ENCODE peak calls at places on chromosomes 4 and X, in seven cellular contexts. P is breast epithelium, I is HL-60, A is foreskin keratinocyte, X is left ventricle myocardium inferior, O is upper lobe of right lung, M is cardiac muscle cell. Y is an unnamed sample. For H3K27me3, the result is how much of the 10 kb centered on the place peaks cover.

GRCh38 chr4:8045909-8046308 is 106.2 kb upstream of the AFAP1 start:
- DNase-seq in A (no peak), O (no peak), M (no peak), I (no peak), P (no peak), X (no peak), Y (no peak)

GRCh38 chr4:78558421-78558820 is 6.9 kb downstream of the ANXA3 start:
- DNase-seq in M (peak), I (no peak), O (no peak), P (no peak), X (no peak), A (peak), Y (peak)

GRCh38 chrX:113929004-113929403 is 654.9 kb upstream of the HTR2C start:
- DNase-seq in I (peak), O (no peak), X (no peak), P (no peak), A (peak), M (peak), Y (peak)

GRCh38 chr4:81471361-81472248 is at the start of gene RASGEF1B:
- DNase-seq in X (peak), O (peak), I (peak), P (peak), M (peak), A (peak), Y (peak)

GRCh38 chr4:94548571-94548970 is 96.8 kb downstream of the PDLIM5 start:
- DNase-seq in P (no peak), I (peak), M (peak), X (no peak), O (no peak), A (peak), Y (peak)

GRCh38 chrX:24378706-24379105 is 18.3 kb downstream of the SUPT20HL1 start:
- DNase-seq in A (no peak), P (no peak), M (no peak), I (no peak), X (no peak), O (no peak), Y (no peak)

GRCh38 chr4:76540496-76540895 is 105.5 kb downstream of the SHROOM3 start:
- DNase-seq in A (no peak), O (no peak), X (no peak), P (no peak), M (no peak), I (no peak), Y (no peak)

GRCh38 chrX:151609222-151609621 is 45.7 kb downstream of the PASD1 start:
- DNase-seq in P (no peak), O (no peak), M (no peak), X (no peak), A (no peak), I (no peak), Y (no peak)

GRCh38 chr4:119103263-119103662 is 32.4 kb upstream of the MYOZ2 start:
- DNase-seq in A (peak), M (peak), O (no peak), I (peak), P (no peak), X (peak), Y (peak)

GRCh38 chrX:21770631-21771321 is 12.9 kb upstream of the SMPX start:
- DNase-seq in O (no peak), M (no peak), P (no peak), X (no peak), I (peak), A (no peak), Y (no peak)

GRCh38 chr4:53921856-53922255 is 142.5 kb downstream of the CHIC2 start:
- DNase-seq in O (no peak), I (no peak), P (no peak), X (no peak), M (no peak), A (no peak), Y (no peak)

GRCh38 chr4:15771419-15772058 is 6.6 kb upstream of the CD38 start:
- DNase-seq in M (no peak), O (no peak), A (no peak), X (no peak), I (no peak), P (no peak), Y (no peak)

GRCh38 chr4:156638925-156639605 is 332.5 kb downstream of the PDGFC start:
- DNase-seq in I (no peak), X (no peak), P (no peak), M (peak), O (no peak), A (peak), Y (no peak)

GRCh38 chr4:5338511-5338910 is 287.2 kb downstream of the STK32B start:
- DNase-seq in I (no peak), M (no peak), P (no peak), O (no peak), A (no peak), X (no peak), Y (no peak)

GRCh38 chrX:327660-328126 is 9.1 kb upstream of the GTPBP6 start:
- DNase-seq in O (peak), I (no peak), P (peak), M (no peak), A (no peak), X (peak), Y (no peak)

GRCh38 chrX:63585936-63586335 is 199.1 kb downstream of the ARHGEF9 start:
- DNase-seq in M (no peak), A (no peak), I (no peak), X (no peak), O (no peak), P (no peak), Y (no peak)

GRCh38 chrX:23784487-23785301 is 1.7 kb downstream of the SAT1 start:
- DNase-seq in X (no peak), O (no peak), A (peak), I (peak), P (no peak), M (peak), Y (peak)

GRCh38 chr4:123578276-123579014 is 181.8 kb downstream of the SPRY1 start:
- DNase-seq in M (no peak), I (no peak), X (no peak), A (no peak), O (no peak), P (no peak), Y (no peak)

GRCh38 chrX:114152130-114152529 is 431.8 kb upstream of the HTR2C start:
- DNase-seq in A (peak), X (no peak), P (no peak), M (peak), O (no peak), I (no peak), Y (peak)

GRCh38 chr4:22322996-22323395 is 192.9 kb downstream of the ADGRA3 start:
- DNase-seq in M (no peak), P (no peak), I (no peak), O (no peak), A (no peak), X (no peak), Y (no peak)

GRCh38 chr4:185467101-185467500 is 4.4 kb downstream of the CCDC110 start:
- DNase-seq in O (no peak), P (no peak), X (no peak), M (no peak), I (no peak), A (no peak), Y (no peak)

GRCh38 chrX:56564182-56564885 is 907 bp downstream of the UBQLN2 start:
- DNase-seq in A (peak), I (peak), X (no peak), P (no peak), O (peak), M (peak), Y (peak)

GRCh38 chr4:168713193-168713592 is 216.3 kb downstream of the PALLD start:
- DNase-seq in M (no peak), O (no peak), A (no peak), X (no peak), I (no peak), P (no peak), Y (no peak)

GRCh38 chr4:121057466-121057911 is 14.8 kb downstream of the NDNF start:
- DNase-seq in P (no peak), A (no peak), O (no peak), X (no peak), I (no peak), M (no peak), Y (no peak)

GRCh38 chr4:17616283-17616682 is 1.8 kb downstream of the MED28 start:
- DNase-seq in O (no peak), X (no peak), A (no peak), I (no peak), M (no peak), P (no peak), Y (no peak)

GRCh38 chr4:102356562-102357202 is 11.4 kb upstream of the SLC39A8 start:
- DNase-seq in M (no peak), O (no peak), A (no peak), X (no peak), P (no peak), I (no peak), Y (no peak)

GRCh38 chr4:15805583-15806517 is 27.7 kb downstream of the CD38 start:
- DNase-seq in A (peak), I (peak), P (no peak), X (no peak), M (peak), O (no peak), Y (peak)

GRCh38 chr4:182576609-182577289 is 333.5 kb downstream of the TENM3 start:
- DNase-seq in M (no peak), X (no peak), O (no peak), P (no peak), I (no peak), A (peak), Y (no peak)

GRCh38 chrX:19443886-19444530 is 71.3 kb downstream of the MAP3K15 start:
- DNase-seq in I (no peak), P (no peak), A (no peak), X (no peak), M (no peak), O (no peak), Y (no peak)

GRCh38 chrX:154114652-154115051 is 17.1 kb upstream of the MECP2 start:
- DNase-seq in I (no peak), O (no peak), P (no peak), M (no peak), A (no peak), X (no peak), Y (no peak)
- H3K27me3 ChIP-seq in I (under half), O (under half), P (under half), M (under half), A (under half), X (under half), Y (under half)

GRCh38 chrX:42524374-42524773 is 253.6 kb downstream of the PPP1R2C start:
- DNase-seq in A (peak), O (no peak), X (no peak), M (peak), I (no peak), P (no peak), Y (peak)

GRCh38 chrX:42515939-42516338 is 262.0 kb downstream of the PPP1R2C start:
- DNase-seq in O (no peak), P (no peak), A (peak), M (no peak), I (no peak), X (no peak), Y (peak)

DNA sequence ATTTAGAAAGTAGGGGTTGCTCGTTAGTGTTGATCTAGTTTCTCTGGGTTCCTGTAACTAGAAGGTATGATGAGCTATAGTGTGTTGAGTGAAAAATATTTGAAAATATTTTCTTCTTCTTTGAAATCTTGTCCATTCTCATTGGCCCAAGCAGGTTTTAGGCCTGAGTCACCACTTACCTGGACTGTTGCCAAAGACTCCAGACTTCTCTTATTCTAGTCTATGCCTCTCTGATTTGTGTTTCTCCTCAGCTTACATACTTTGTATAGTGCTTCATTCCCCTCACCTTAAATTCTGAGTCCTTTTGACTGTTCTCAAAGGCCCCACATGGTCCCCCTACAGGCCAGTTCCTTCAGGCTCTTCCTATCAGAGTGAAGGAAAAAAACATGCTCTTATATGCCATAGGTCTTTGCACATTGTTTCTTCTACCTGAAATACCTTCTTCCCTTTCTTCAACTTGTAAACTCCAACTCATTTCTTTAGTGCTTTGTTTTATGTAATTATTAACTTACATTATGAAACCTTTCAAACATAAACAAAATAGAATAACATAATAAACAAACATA is 258.2 kb downstream of the PPP1R2C start:
- DNase-seq in A (peak), X (no peak), P (no peak), O (no peak), M (peak), I (no peak), Y (peak)
- TF ChIP-seq CTCF in A (peak), X (no peak), P (no peak), O (no peak), M (peak), I (no peak), Y (peak)

DNA sequence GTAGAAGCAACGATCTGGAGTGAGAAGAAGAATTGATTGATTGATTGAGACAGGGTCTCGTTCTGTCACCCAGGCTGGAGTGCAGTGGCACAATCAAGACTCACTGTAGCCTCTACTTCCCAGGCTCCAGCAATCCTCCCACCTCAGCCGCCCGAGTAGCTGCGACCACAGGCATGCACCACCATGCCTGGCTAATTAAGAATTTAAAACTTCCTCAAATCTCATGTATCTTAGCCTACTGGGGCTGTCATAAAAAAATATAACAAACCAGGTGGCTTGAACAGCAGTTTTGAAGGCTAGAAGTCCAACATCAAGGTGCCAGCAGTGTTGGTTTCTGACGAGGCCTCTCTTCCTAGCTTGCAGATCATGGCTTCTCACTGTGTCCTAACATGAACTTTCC is 18.3 kb upstream of the TBC1D9 start:
- DNase-seq in X (no peak), I (no peak), P (no peak), A (no peak), M (no peak), O (no peak), Y (no peak)
- H3K27ac ChIP-seq in X (no peak), I (no peak), P (no peak), A (no peak), M (no peak), O (no peak), Y (no peak)

DNA sequence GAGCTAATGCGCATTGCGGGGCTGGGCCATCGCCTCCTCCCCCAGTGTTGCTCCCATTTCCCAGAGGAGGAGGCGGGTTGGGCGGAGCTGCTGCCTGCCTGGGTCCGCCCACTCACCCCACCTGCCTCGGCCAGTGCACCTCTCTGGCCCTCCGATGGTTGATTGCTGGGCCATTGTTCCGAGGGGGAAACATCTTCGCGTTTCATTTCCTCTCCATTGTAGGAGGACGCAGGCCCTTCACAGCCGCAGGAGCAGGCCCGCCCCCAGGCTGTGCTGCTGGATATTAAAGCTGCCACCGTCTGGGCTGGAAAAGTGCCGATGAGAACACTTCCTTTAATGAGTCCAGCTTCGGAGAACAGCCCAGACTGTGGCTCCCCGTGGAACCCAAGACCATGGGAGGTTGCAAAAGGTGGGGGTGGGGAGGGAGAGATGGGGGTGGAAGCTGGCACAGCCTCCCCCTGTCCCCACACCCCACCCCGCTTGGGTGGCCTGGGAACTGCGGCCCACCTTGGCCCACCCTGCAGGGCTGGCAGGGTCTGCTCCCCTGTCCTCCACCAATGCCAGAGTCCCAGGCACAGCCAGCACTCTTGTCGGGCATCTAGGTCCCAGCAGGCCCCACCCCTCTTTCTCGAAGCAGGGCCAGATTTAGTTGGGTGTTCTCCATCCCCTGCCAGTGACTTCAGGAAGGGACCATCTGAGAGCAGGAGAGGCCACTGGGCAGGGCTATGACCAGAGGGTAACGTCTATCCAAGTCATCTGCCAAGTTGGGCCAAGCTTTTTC is 96.6 kb downstream of the ADRA2C start:
- DNase-seq in I (no peak), O (no peak), X (peak), P (no peak), A (no peak), M (no peak), Y (no peak)
- H3K27me3 ChIP-seq in I (under half), O (under half), X (half or more), P (half or more), A (under half), M (under half), Y (under half)

DNA sequence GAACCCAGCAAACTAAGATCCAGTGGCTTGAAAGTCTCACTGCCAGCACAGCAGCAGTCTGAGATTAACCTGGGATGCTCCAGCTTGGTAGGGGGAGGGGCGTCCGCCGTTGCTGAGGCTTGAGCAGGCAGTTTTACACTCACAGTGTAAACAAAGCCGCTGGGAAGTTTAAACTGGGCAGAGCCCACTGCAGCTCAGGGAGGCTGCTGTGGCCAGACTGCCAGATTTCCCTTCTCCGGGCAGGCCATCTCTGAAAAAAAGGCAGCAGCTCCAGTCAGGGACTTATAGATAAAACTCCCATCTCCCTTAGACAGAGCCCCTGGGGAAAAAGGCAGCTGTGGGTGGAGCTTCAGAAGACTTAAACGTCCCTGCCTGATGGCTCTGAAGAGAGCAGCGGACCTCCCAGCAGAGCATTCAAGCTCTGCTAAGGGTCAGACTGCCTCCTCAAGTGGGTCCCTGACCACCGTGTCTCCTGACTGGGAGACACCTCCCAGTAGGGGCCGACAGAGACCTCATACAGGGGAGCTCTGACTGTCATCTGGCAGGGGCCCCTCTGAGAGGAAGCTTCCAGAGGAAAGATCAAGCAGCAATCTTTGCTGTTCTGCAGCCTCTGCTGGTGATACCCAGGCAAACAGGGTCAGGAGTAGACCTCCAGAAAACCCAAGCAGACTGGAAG is 45.1 kb upstream of the CDX4 start:
- DNase-seq in M (no peak), X (no peak), O (no peak), P (no peak), I (no peak), A (no peak), Y (no peak)
- TF ChIP-seq CTCF in M (no peak), X (no peak), O (no peak), P (no peak), I (no peak), A (no peak), Y (no peak)

DNA sequence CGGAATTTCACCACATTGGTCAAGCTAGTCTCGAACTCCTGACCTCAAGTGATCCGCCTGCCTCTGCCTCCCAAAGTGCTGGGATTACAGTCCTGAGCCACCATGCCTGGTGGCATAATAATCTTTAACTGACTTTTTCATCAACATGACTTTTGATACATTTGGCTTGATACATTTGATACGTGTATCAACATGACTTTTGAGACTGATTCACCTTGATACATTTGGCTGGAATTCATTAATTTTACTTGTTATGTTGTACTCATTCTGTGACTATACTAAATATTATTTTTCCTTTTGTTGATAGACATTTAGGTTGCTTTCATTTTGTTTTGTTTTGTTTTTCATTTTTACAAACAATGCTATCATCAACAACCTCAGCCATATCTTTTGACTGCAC is 6.3 kb downstream of the TMEM154 start:
- DNase-seq in X (no peak), P (no peak), I (no peak), O (no peak), M (no peak), A (peak), Y (peak)
- H3K27ac ChIP-seq in X (no peak), P (no peak), I (no peak), O (no peak), M (no peak), A (peak), Y (peak)

DNA sequence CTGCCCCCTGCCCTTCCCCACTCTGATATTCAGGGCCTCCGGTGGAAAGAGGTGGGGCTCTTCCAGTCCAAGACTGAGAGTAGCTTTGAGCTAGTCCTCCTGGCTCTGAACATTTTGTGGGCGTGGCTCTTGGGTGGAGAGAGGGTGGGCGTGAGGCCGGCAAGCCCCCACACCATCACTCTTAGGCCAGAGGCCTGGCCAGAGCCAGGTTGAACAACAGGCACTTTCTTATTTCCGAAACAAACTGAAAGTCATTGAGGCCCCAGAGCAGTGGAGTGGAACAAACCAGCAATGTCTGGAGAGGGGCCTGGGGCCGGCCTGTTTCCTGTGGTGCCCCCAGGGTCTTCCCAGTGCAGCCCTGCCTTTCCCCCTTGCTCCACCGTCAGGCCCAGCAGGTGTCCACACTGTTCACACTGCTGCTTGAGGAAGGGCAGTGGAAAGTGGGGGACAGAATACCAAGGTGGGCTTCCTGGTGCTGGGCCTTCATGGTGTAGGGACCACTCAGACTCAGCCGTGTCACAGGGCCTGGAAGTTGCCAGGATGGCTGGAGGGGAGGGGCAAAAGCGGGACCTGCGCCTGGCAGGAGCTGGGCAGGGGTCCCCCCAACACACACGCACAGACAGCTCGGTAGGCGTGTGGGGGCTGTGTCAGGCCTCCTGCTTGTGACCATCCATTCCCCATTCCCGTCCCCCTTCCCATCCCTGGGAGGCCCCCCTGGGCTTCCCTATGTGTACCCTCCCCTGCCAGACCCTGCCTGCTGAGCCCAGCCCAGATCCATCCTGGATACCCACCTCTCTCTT is 2.9 kb downstream of the ADRA2C start:
- DNase-seq in X (no peak), M (no peak), I (no peak), P (no peak), A (no peak), O (no peak), Y (no peak)
- H3K27me3 ChIP-seq in X (half or more), M (under half), I (under half), P (half or more), A (under half), O (half or more), Y (under half)